ENCODE peak calls at places on chromosomes 5 and 9, in four cellular contexts. B is HCT116, I is neural progenitor cell, J is astrocyte. E is an unnamed sample.

GRCh38 chr9:133821606-133822438 is 83.7 kb upstream of the SARDH start:
- DNase-seq in J (peak), B (no peak), I (peak), E (no peak)

GRCh38 chr5:43891112-43891511 is 288.1 kb downstream of the NNT start:
- DNase-seq in B (no peak), I (no peak), J (no peak), E (no peak)

GRCh38 chr5:174424219-174425053 is 299.9 kb upstream of the MSX2 start:
- DNase-seq in I (no peak), J (no peak), B (no peak), E (peak)

GRCh38 chr9:132638240-132638639 is 31.5 kb downstream of the DDX31 start:
- DNase-seq in J (no peak), B (no peak), I (no peak), E (peak)

GRCh38 chr5:40675396-40676133 is 4.2 kb upstream of the PTGER4 start:
- DNase-seq in I (no peak), B (no peak), J (no peak), E (no peak)

GRCh38 chr5:88675758-88676636 is 207.0 kb downstream of the MEF2C start:
- DNase-seq in I (peak), B (peak), J (peak), E (no peak)

GRCh38 chr5:162393555-162393954 is 326.0 kb downstream of the GABRG2 start:
- DNase-seq in B (no peak), J (no peak), I (no peak), E (no peak)

GRCh38 chr5:81819556-81820314 is 68.8 kb upstream of the SSBP2 start:
- DNase-seq in J (peak), I (no peak), B (no peak), E (peak)

GRCh38 chr9:134486127-134486995 is 155.2 kb upstream of the COL5A1 start:
- DNase-seq in J (no peak), I (no peak), B (no peak), E (no peak)

GRCh38 chr5:71884926-71885325 is 165.9 kb downstream of the CARTPT start:
- DNase-seq in B (no peak), I (no peak), J (no peak), E (peak)

GRCh38 chr5:123047706-123048105 is 11.2 kb upstream of the PPIC start:
- DNase-seq in J (peak), B (no peak), I (no peak), E (no peak)

GRCh38 chr9:89006308-89006707 is 15.0 kb downstream of the S1PR3 start:
- DNase-seq in J (no peak), I (no peak), B (no peak), E (no peak)

GRCh38 chr5:73497537-73498056 is 645 bp upstream of the BTF3 start:
- DNase-seq in B (no peak), I (peak), J (peak), E (no peak)

GRCh38 chr9:79300153-79300552 is 271.6 kb upstream of the TLE4 start:
- DNase-seq in B (no peak), I (no peak), J (no peak), E (no peak)

GRCh38 chr5:177300236-177300880 is 3.2 kb downstream of the RAB24 start:
- DNase-seq in I (no peak), B (no peak), J (peak), E (peak)

GRCh38 chr9:38162332-38162985 is 93.4 kb upstream of the SHB start:
- DNase-seq in B (no peak), I (no peak), J (no peak), E (peak)

GRCh38 chr5:191036-191948 is at the start of gene LRRC14B:
- DNase-seq in J (no peak), I (no peak), B (no peak), E (no peak)

GRCh38 chr5:77630246-77631165 is 8.0 kb downstream of the OTP start:
- DNase-seq in I (peak), J (no peak), B (peak), E (peak)
- H3K4me3 ChIP-seq in I (peak), J (no peak), B (peak), E (peak)

GRCh38 chr5:139796061-139796806 is 626 bp downstream of the PSD2 start:
- DNase-seq in J (no peak), I (peak), B (no peak), E (no peak)
- TF ChIP-seq EZH2 in J (peak), I (peak), B (no peak), E (peak)

GRCh38 chr9:129932303-129933151 is 97.3 kb downstream of the USP20 start:
- DNase-seq in J (peak), B (no peak), I (peak), E (no peak)

GRCh38 chr9:129933709-129934586 is 98.7 kb downstream of the USP20 start:
- DNase-seq in J (peak), I (no peak), B (no peak), E (no peak)

GRCh38 chr9:129936222-129936621 is 101.0 kb downstream of the USP20 start:
- DNase-seq in B (no peak), J (no peak), I (no peak), E (no peak)

GRCh38 chr9:129930743-129931142 is 95.5 kb downstream of the USP20 start:
- DNase-seq in I (no peak), B (no peak), J (no peak), E (no peak)

DNA sequence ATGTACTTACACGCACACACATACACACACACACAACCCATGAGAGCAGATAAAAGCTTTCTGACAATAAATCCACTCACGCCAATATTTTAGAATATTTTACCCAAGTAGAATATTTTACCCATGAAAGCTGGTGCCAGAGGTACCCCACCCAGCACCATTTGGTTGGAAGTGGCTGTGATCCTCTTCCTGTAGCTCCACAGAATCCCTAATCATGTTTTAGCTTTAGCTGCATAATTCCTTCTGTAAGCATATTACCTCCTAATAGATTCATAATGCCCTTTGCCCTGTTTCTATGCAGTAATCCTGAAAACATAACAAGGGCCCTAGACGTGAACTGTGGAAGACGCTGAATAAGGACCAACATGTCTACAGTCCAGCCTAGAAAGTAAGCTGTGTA is 98.0 kb downstream of the USP20 start:
- DNase-seq in I (no peak), B (no peak), J (no peak), E (no peak)
- H3K4me3 ChIP-seq in I (no peak), B (no peak), J (no peak), E (no peak)

GRCh38 chr9:21395778-21396717 is 10.8 kb upstream of the IFNA2 start:
- DNase-seq in B (peak), J (no peak), I (peak), E (peak)
- TF ChIP-seq EZH2 in B (no peak), J (no peak), I (no peak), E (no peak)

E was measured in PC-3.